ENCODE peak calls at places on chromosomes 4 and X, in nine cellular contexts. S is K562, M is transverse colon, I is GM23338, J is GM12878, G is upper lobe of left lung, D is HCT116, H is suprapubic skin, B is breast epithelium. L is an unnamed sample.

GRCh38 chrX:17520206-17520605 is 145.2 kb downstream of the NHS start:
- DNase-seq in S (no peak), M (no peak), I (no peak), J (no peak), G (no peak), D (no peak), H (no peak), B (no peak), L (no peak)

GRCh38 chr4:83011779-83012630 is 1.4 kb upstream of the LIN54 start:
- DNase-seq in S (no peak), M (peak; percentile 37), I (peak; percentile 41), J (no peak), G (peak; percentile 48), D (no peak), H (peak; percentile 80), B (peak; percentile 63), L (no peak)

GRCh38 chr4:56821394-56822263 is at the start of gene SPINK2:
- DNase-seq in S (peak; percentile 80), M (peak; percentile 63), I (peak; percentile 93), J (no peak), G (peak; percentile 58), D (peak; percentile 44), H (no peak), B (no peak), L (no peak)

GRCh38 chr4:7156273-7157139 is 35.8 kb upstream of the SORCS2 start:
- DNase-seq in S (peak; percentile 54), M (no peak), I (peak; percentile 73), J (no peak), G (peak; percentile 18), D (no peak), H (peak; percentile 63), B (peak; percentile 52), L (no peak)

GRCh38 chrX:153379508-153379907 is 21.6 kb downstream of the PNMA6E start:
- DNase-seq in S (no peak), M (no peak), I (no peak), J (no peak), G (no peak), D (no peak), H (no peak), B (no peak), L (no peak)

GRCh38 chr4:52372747-52373146 is 286.4 kb downstream of the USP46 start:
- DNase-seq in S (no peak), M (no peak), I (no peak), J (no peak), G (no peak), D (no peak), H (no peak), B (no peak), L (no peak)

GRCh38 chrX:2626750-2627149 is 64.3 kb upstream of the CD99 start:
- DNase-seq in S (no peak), M (no peak), I (no peak), J (no peak), G (no peak), D (no peak), H (no peak), B (no peak), L (no peak)

GRCh38 chr4:113383111-113383785 is 333.8 kb downstream of the ANK2 start:
- DNase-seq in S (no peak), M (no peak), I (no peak), J (no peak), G (no peak), D (peak; percentile 15), H (no peak), B (no peak), L (no peak)

GRCh38 chrX:130716822-130717405 is 186.1 kb downstream of the ENOX2 start:
- DNase-seq in S (no peak), M (no peak), I (no peak), J (no peak), G (no peak), D (no peak), H (no peak), B (no peak), L (no peak)

GRCh38 chr4:21826071-21826470 is 122.5 kb downstream of the KCNIP4 start:
- DNase-seq in S (no peak), M (no peak), I (no peak), J (no peak), G (no peak), D (no peak), H (no peak), B (no peak), L (no peak)
- H3K4me3 ChIP-seq in S (no peak overlapping the region), M (no peak overlapping the region), I (no peak overlapping the region), J (no peak overlapping the region), G (no peak overlapping the region), D (no peak overlapping the region), H (no peak overlapping the region), B (no peak overlapping the region), L (no peak overlapping the region)

DNA sequence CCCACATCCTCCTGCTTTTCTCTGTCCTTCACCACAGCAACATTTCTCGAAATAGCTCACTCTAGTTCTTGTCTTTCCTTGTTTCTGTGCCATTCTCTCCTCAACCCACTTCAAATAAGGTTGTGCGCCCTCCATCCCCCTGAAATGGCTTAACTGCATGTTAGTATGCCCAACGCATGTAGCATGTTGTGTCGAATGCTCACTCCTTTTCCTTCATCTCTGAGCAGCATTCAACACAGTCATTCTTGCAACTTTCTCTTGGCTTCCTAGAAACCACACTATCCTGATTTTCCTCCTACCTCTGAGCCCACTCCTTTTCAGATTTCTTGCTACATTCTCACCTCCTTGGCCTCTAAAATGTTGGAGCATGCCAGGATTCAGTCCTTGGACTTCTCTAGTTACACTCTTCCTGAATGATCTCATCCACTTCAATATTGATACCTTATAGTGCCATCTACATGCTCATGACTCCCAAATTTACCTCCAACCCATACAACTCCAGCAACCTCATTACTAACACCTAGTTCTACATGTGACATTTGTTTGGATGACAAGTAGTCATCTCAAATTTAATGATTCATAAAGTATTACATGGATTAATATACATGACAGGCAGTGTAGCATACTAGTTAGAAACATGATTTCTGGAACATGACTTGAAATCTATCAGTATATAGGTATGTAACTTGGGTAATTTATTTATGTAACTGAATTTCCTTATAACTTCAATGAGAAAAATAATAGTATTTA is 22.3 kb downstream of the RBMX start:
- DNase-seq in S (no peak), M (no peak), I (no peak), J (no peak), G (no peak), D (no peak), H (no peak), B (no peak), L (no peak)
- TF ChIP-seq POLR2AphosphoS5 in S (no peak), M (no peak), I (no peak), J (no peak), G (no peak), D (no peak), H (no peak), B (no peak), L (no peak)

GRCh38 chrX:46311581-46312120 is 233.6 kb downstream of the ZNF674 start:
- DNase-seq in S (no peak), M (no peak), I (no peak), J (no peak), G (no peak), D (no peak), H (no peak), B (no peak), L (no peak)
- H3K27ac ChIP-seq in S (no peak overlapping the region), M (no peak overlapping the region), I (peak overlapping the region; percentile 6), J (no peak overlapping the region), G (no peak overlapping the region), D (no peak overlapping the region), H (peak overlapping the region; percentile 45), B (no peak overlapping the region), L (peak overlapping the region; percentile 44)

DNA sequence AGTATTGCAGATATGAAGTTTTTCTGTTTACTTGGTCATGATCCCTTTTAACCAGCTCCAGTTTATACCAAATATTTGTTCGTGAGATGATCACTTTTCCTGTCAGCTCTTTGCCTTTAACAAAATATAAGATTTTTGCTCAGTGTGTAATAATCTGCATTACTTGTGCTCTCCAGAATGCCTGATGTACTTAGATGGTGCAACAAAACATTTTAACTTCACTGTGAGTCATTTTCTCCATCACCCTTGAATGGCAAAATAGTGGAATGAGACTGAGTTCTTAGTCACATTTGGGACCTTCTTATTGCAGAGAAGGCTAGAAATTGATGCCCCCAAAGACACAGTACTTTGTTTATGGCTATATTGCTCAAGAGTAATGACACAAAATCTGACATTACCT is 252.0 kb downstream of the FRMPD4 start:
- DNase-seq in S (no peak), M (no peak), I (no peak), J (no peak), G (no peak), D (no peak), H (no peak), B (no peak), L (no peak)
- H3K4me3 ChIP-seq in S (no peak overlapping the region), M (no peak overlapping the region), I (no peak overlapping the region), J (no peak overlapping the region), G (no peak overlapping the region), D (no peak overlapping the region), H (no peak overlapping the region), B (no peak overlapping the region), L (no peak overlapping the region)

GRCh38 chrX:21944136-21944615 is 3.7 kb downstream of the SMS start:
- DNase-seq in S (no peak), M (no peak), I (peak; percentile 50), J (no peak), G (no peak), D (no peak), H (no peak), B (no peak), L (no peak)

GRCh38 chrX:21943460-21944135 is 3.1 kb downstream of the SMS start:
- DNase-seq in S (no peak), M (no peak), I (no peak), J (no peak), G (no peak), D (peak; percentile 64), H (no peak), B (no peak), L (peak; percentile 61)

GRCh38 chrX:21934414-21934813 is 6.1 kb upstream of the SMS start:
- DNase-seq in S (no peak), M (no peak), I (no peak), J (no peak), G (no peak), D (no peak), H (no peak), B (no peak), L (no peak)

GRCh38 chrX:21940356-21940829 is at the start of gene SMS:
- DNase-seq in S (peak; percentile 85), M (peak; percentile 81), I (peak; percentile 74), J (no peak), G (peak; percentile 74), D (no peak), H (peak; percentile 78), B (peak; percentile 57), L (no peak)
- TF ChIP-seq POLR2AphosphoS5 in S (peak; percentile 56), M (peak; percentile 76), I (peak; percentile 62), J (no peak), G (peak; percentile 32), D (peak; percentile 69), H (no peak), B (peak; percentile 7), L (peak; percentile 44)

DNA sequence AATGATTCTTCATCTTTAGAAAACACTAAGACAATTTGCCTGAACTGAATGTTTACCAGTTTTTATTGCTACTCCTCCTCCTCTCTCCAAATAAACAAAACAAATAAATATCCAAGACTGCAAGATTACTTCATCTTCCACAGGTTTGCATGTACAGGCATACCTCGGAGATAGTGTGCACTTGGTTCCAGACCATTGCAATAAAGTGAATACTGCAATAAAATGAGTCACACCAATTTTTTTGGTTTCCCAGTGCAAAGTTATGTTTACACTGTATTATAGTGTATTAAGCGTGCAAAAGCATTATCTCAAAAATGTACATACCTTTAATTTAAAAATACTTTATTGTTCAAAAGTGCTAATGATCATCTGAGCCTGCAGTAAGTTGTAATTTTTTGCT is 53.3 kb downstream of the FBXL5 start:
- DNase-seq in S (no peak), M (no peak), I (no peak), J (no peak), G (no peak), D (no peak), H (no peak), B (no peak), L (no peak)
- H3K27ac ChIP-seq in S (no peak overlapping the region), M (no peak overlapping the region), I (no peak overlapping the region), J (no peak overlapping the region), G (no peak overlapping the region), D (no peak overlapping the region), H (no peak overlapping the region), B (no peak overlapping the region), L (no peak overlapping the region)

GRCh38 chrX:11427082-11428033 is 134.1 kb downstream of the AMELX start:
- DNase-seq in S (peak; percentile 71), M (peak; percentile 50), I (peak; percentile 48), J (no peak), G (no peak), D (no peak), H (peak; percentile 75), B (no peak), L (no peak)
- H3K4me3 ChIP-seq in S (peak overlapping the region; percentile 74), M (peak overlapping the region; percentile 36), I (peak overlapping the region; percentile 60), J (no peak overlapping the region), G (peak overlapping the region; percentile 48), D (no peak overlapping the region), H (peak overlapping the region; percentile 49), B (peak overlapping the region; percentile 51), L (peak overlapping the region; percentile 18)

L was measured in Panc1.